ENCODE peak calls at places on chromosomes 3 and 15, in nine cellular contexts. One of them, this sample, is unnamed.

GRCh38 chr15:95377251-95377852 is 953.1 kb upstream of the NR2F2 start:
- DNase-seq in GM23338: no peak
- DNase-seq in CD8-positive, alpha-beta memory T cell: no peak
- DNase-seq in fibroblast of the aortic adventitia: no peak
- DNase-seq in uterus: no peak
- DNase-seq in right lobe of liver: no peak
- DNase-seq in stomach: no peak
- DNase-seq in mucosa of descending colon: no peak
- DNase-seq in lower lobe of right lung: no peak
- DNase-seq in this sample: no peak

GRCh38 chr15:82174471-82174870 is 88.1 kb downstream of the EFL1 start:
- DNase-seq in GM23338: no peak
- DNase-seq in CD8-positive, alpha-beta memory T cell: no peak
- DNase-seq in fibroblast of the aortic adventitia: no peak
- DNase-seq in uterus: no peak
- DNase-seq in right lobe of liver: no peak
- DNase-seq in stomach: no peak
- DNase-seq in mucosa of descending colon: no peak
- DNase-seq in lower lobe of right lung: no peak
- DNase-seq in this sample: no peak

GRCh38 chr3:46946856-46947544 is 29.5 kb downstream of the CCDC12 start:
- DNase-seq in GM23338: no peak
- DNase-seq in CD8-positive, alpha-beta memory T cell: peak
- DNase-seq in fibroblast of the aortic adventitia: no peak
- DNase-seq in uterus: no peak
- DNase-seq in right lobe of liver: no peak
- DNase-seq in stomach: peak
- DNase-seq in mucosa of descending colon: peak
- DNase-seq in lower lobe of right lung: peak
- DNase-seq in this sample: peak

GRCh38 chr3:149473314-149473990 is 1.0 kb upstream of the TM4SF4 start:
- DNase-seq in GM23338: peak
- DNase-seq in CD8-positive, alpha-beta memory T cell: no peak
- DNase-seq in fibroblast of the aortic adventitia: peak
- DNase-seq in uterus: peak
- DNase-seq in right lobe of liver: no peak
- DNase-seq in stomach: peak
- DNase-seq in mucosa of descending colon: no peak
- DNase-seq in lower lobe of right lung: peak
- DNase-seq in this sample: no peak

GRCh38 chr3:37150621-37151020 is 23.8 kb downstream of the LRRFIP2 start:
- DNase-seq in GM23338: no peak
- DNase-seq in CD8-positive, alpha-beta memory T cell: no peak
- DNase-seq in fibroblast of the aortic adventitia: no peak
- DNase-seq in uterus: no peak
- DNase-seq in right lobe of liver: no peak
- DNase-seq in stomach: no peak
- DNase-seq in mucosa of descending colon: no peak
- DNase-seq in lower lobe of right lung: no peak
- DNase-seq in this sample: no peak

GRCh38 chr3:161149529-161149928 is 44.4 kb upstream of the B3GALNT1 start:
- DNase-seq in GM23338: no peak
- DNase-seq in CD8-positive, alpha-beta memory T cell: no peak
- DNase-seq in fibroblast of the aortic adventitia: peak
- DNase-seq in uterus: no peak
- DNase-seq in right lobe of liver: no peak
- DNase-seq in stomach: no peak
- DNase-seq in mucosa of descending colon: no peak
- DNase-seq in lower lobe of right lung: no peak
- DNase-seq in this sample: no peak

GRCh38 chr3:32243519-32243918 is 5.0 kb downstream of the CMTM8 start:
- DNase-seq in GM23338: no peak
- DNase-seq in CD8-positive, alpha-beta memory T cell: no peak
- DNase-seq in fibroblast of the aortic adventitia: no peak
- DNase-seq in uterus: no peak
- DNase-seq in right lobe of liver: no peak
- DNase-seq in stomach: no peak
- DNase-seq in mucosa of descending colon: no peak
- DNase-seq in lower lobe of right lung: no peak
- DNase-seq in this sample: no peak

GRCh38 chr15:28125673-28126651 is 26.8 kb upstream of the OCA2 start:
- DNase-seq in GM23338: peak
- DNase-seq in CD8-positive, alpha-beta memory T cell: no peak
- DNase-seq in fibroblast of the aortic adventitia: peak
- DNase-seq in uterus: no peak
- DNase-seq in right lobe of liver: no peak
- DNase-seq in stomach: no peak
- DNase-seq in mucosa of descending colon: no peak
- DNase-seq in lower lobe of right lung: no peak
- DNase-seq in this sample: peak

GRCh38 chr15:100929641-100930042 is 10.5 kb downstream of the LRRK1 start:
- DNase-seq in GM23338: no peak
- DNase-seq in CD8-positive, alpha-beta memory T cell: no peak
- DNase-seq in fibroblast of the aortic adventitia: no peak
- DNase-seq in uterus: no peak
- DNase-seq in right lobe of liver: no peak
- DNase-seq in stomach: no peak
- DNase-seq in mucosa of descending colon: no peak
- DNase-seq in lower lobe of right lung: no peak
- DNase-seq in this sample: no peak

GRCh38 chr15:100926258-100926657 is 7.1 kb downstream of the LRRK1 start:
- DNase-seq in GM23338: peak
- DNase-seq in CD8-positive, alpha-beta memory T cell: no peak
- DNase-seq in fibroblast of the aortic adventitia: no peak
- DNase-seq in uterus: no peak
- DNase-seq in right lobe of liver: no peak
- DNase-seq in stomach: no peak
- DNase-seq in mucosa of descending colon: no peak
- DNase-seq in lower lobe of right lung: no peak
- DNase-seq in this sample: no peak

GRCh38 chr15:100926971-100927756 is 8.0 kb downstream of the LRRK1 start:
- DNase-seq in GM23338: no peak
- DNase-seq in CD8-positive, alpha-beta memory T cell: no peak
- DNase-seq in fibroblast of the aortic adventitia: no peak
- DNase-seq in uterus: no peak
- DNase-seq in right lobe of liver: no peak
- DNase-seq in stomach: no peak
- DNase-seq in mucosa of descending colon: no peak
- DNase-seq in lower lobe of right lung: no peak
- DNase-seq in this sample: no peak

GRCh38 chr15:100930306-100930848 is 11.2 kb downstream of the LRRK1 start:
- DNase-seq in GM23338: no peak
- DNase-seq in CD8-positive, alpha-beta memory T cell: no peak
- DNase-seq in fibroblast of the aortic adventitia: no peak
- DNase-seq in uterus: no peak
- DNase-seq in right lobe of liver: no peak
- DNase-seq in stomach: no peak
- DNase-seq in mucosa of descending colon: no peak
- DNase-seq in lower lobe of right lung: no peak
- DNase-seq in this sample: no peak

DNA sequence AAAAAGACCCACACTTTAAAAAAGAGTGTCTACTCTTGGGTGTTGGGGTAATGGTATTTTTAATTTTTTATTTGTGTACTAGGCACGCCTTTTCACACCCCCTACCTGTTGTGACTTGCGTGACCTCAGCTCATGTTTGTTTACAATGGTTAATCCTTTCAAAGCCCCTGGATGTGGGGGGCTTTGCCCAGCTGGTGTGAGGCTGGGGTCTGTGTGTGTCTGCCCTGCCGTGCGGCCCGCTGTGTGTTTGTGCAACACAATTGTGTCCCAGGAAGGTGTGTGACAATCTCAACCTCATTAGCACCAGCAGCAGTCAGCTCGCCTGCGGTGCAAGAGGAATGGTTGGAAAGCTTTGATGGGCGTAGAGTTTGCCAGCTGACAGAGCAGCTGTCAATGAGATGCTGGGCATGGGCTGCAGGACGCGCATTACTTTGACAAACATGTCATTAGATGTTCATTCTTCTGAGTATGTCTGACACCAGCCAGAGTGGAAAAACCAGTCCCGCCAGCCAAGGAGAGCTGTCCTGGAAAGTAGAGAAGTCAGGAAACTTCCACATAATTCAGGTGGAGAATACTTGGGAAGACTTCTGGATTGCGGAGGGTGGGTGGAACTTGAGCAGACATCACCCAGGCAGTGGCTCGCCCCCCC is 9.6 kb downstream of the LRRK1 start:
- DNase-seq in GM23338: no peak
- DNase-seq in CD8-positive, alpha-beta memory T cell: no peak
- DNase-seq in fibroblast of the aortic adventitia: no peak
- DNase-seq in uterus: no peak
- DNase-seq in right lobe of liver: no peak
- DNase-seq in stomach: no peak
- DNase-seq in mucosa of descending colon: no peak
- DNase-seq in lower lobe of right lung: no peak
- DNase-seq in this sample: no peak
- H3K4me3 ChIP-seq in GM23338: no peak
- H3K4me3 ChIP-seq in CD8-positive, alpha-beta memory T cell: no peak
- H3K4me3 ChIP-seq in fibroblast of the aortic adventitia: no peak
- H3K4me3 ChIP-seq in uterus: no peak
- H3K4me3 ChIP-seq in right lobe of liver: no peak
- H3K4me3 ChIP-seq in stomach: no peak
- H3K4me3 ChIP-seq in mucosa of descending colon: no peak
- H3K4me3 ChIP-seq in lower lobe of right lung: no peak
- H3K4me3 ChIP-seq in this sample: no peak

DNA sequence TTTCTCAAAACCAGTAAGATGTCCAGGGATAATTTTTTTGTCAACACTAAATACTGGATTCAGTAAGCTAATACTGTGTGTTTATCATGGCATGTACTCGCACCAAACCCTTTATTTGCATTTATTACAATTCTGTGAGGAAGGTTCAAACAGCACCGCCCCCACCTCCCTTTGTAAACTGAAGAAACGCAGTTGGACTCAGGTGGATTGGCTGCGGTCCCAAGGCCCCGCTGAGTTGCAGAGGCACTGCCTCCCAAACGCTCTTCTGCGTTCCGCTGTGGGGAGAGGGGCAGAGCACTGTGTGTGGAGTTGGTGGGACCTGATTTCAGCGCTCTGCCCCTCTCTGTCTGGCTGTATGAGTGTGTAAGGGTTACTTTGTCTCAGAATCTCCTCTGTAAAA is 1.2 kb downstream of the RCCD1 start:
- DNase-seq in GM23338: peak
- DNase-seq in CD8-positive, alpha-beta memory T cell: no peak
- DNase-seq in fibroblast of the aortic adventitia: no peak
- DNase-seq in uterus: no peak
- DNase-seq in right lobe of liver: no peak
- DNase-seq in stomach: peak
- DNase-seq in mucosa of descending colon: peak
- DNase-seq in lower lobe of right lung: no peak
- DNase-seq in this sample: no peak
- H3K4me3 ChIP-seq in GM23338: peak
- H3K4me3 ChIP-seq in CD8-positive, alpha-beta memory T cell: no peak
- H3K4me3 ChIP-seq in fibroblast of the aortic adventitia: no peak
- H3K4me3 ChIP-seq in uterus: peak
- H3K4me3 ChIP-seq in right lobe of liver: no peak
- H3K4me3 ChIP-seq in stomach: peak
- H3K4me3 ChIP-seq in mucosa of descending colon: no peak
- H3K4me3 ChIP-seq in lower lobe of right lung: no peak
- H3K4me3 ChIP-seq in this sample: peak

GRCh38 chr3:51982838-51983577 is at the start of gene ACY1:
- DNase-seq in GM23338: peak
- DNase-seq in CD8-positive, alpha-beta memory T cell: peak
- DNase-seq in fibroblast of the aortic adventitia: peak
- DNase-seq in uterus: peak
- DNase-seq in right lobe of liver: peak
- DNase-seq in stomach: peak
- DNase-seq in mucosa of descending colon: peak
- DNase-seq in lower lobe of right lung: peak
- DNase-seq in this sample: no peak

GRCh38 chr3:51983578-51984268 is 388 bp downstream of the ACY1 start:
- DNase-seq in GM23338: no peak
- DNase-seq in CD8-positive, alpha-beta memory T cell: no peak
- DNase-seq in fibroblast of the aortic adventitia: no peak
- DNase-seq in uterus: no peak
- DNase-seq in right lobe of liver: no peak
- DNase-seq in stomach: no peak
- DNase-seq in mucosa of descending colon: no peak
- DNase-seq in lower lobe of right lung: no peak
- DNase-seq in this sample: no peak

GRCh38 chr3:51982352-51982837 is 940 bp upstream of the ACY1 start:
- DNase-seq in GM23338: peak
- DNase-seq in CD8-positive, alpha-beta memory T cell: no peak
- DNase-seq in fibroblast of the aortic adventitia: no peak
- DNase-seq in uterus: no peak
- DNase-seq in right lobe of liver: peak
- DNase-seq in stomach: peak
- DNase-seq in mucosa of descending colon: peak
- DNase-seq in lower lobe of right lung: no peak
- DNase-seq in this sample: no peak

GRCh38 chr3:51985063-51985462 is 1.7 kb downstream of the ACY1 start:
- DNase-seq in GM23338: no peak
- DNase-seq in CD8-positive, alpha-beta memory T cell: no peak
- DNase-seq in fibroblast of the aortic adventitia: no peak
- DNase-seq in uterus: no peak
- DNase-seq in right lobe of liver: no peak
- DNase-seq in stomach: no peak
- DNase-seq in mucosa of descending colon: no peak
- DNase-seq in lower lobe of right lung: no peak
- DNase-seq in this sample: no peak

DNA sequence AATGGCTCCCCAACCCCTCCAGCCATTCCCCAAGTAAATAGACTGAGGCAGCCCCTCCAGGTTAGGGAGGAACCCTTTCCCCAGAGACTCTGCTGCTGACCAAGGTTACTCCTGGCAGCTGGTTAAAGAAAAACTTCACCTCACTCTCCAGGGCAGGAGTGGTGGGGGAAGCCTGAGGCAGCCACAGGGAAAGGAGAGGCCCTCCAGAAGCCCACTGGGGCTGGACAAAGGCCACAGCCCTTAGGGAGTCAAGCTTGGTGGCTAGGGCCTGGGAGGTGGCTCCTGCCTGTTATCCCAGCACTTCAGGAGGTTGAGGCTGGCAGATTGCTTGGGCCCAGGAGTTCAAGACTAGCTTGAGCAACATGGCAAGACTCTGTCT is 923 bp downstream of the ACY1 start:
- DNase-seq in GM23338: no peak
- DNase-seq in CD8-positive, alpha-beta memory T cell: no peak
- DNase-seq in fibroblast of the aortic adventitia: no peak
- DNase-seq in uterus: no peak
- DNase-seq in right lobe of liver: no peak
- DNase-seq in stomach: no peak
- DNase-seq in mucosa of descending colon: no peak
- DNase-seq in lower lobe of right lung: no peak
- DNase-seq in this sample: no peak
- H3K4me3 ChIP-seq in GM23338: peak
- H3K4me3 ChIP-seq in CD8-positive, alpha-beta memory T cell: peak
- H3K4me3 ChIP-seq in fibroblast of the aortic adventitia: peak
- H3K4me3 ChIP-seq in uterus: no peak
- H3K4me3 ChIP-seq in right lobe of liver: peak
- H3K4me3 ChIP-seq in stomach: peak
- H3K4me3 ChIP-seq in mucosa of descending colon: no peak
- H3K4me3 ChIP-seq in lower lobe of right lung: no peak
- H3K4me3 ChIP-seq in this sample: no peak

DNA sequence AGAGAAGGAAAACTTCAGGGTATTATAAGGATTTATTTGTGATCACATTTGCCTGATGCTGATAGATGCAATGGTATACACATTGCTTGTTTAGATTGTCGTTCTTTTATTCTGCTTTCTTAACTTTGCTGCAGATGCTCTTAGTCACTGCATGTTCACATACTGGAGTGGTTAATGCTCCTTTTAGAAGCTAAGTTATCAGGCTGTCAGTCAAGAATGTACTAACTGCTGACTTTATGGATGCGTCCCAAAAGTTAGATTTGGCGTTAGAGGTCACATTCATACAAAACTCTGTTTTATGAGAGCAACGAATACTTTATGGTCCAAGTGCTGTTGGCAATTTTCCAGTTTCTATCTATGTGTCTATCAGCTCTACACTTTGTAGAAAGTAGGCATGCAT is 160.7 kb downstream of the BBX start:
- DNase-seq in GM23338: no peak
- DNase-seq in CD8-positive, alpha-beta memory T cell: no peak
- DNase-seq in fibroblast of the aortic adventitia: peak
- DNase-seq in uterus: no peak
- DNase-seq in right lobe of liver: no peak
- DNase-seq in stomach: no peak
- DNase-seq in mucosa of descending colon: no peak
- DNase-seq in lower lobe of right lung: no peak
- DNase-seq in this sample: no peak
- H3K4me3 ChIP-seq in GM23338: no peak
- H3K4me3 ChIP-seq in CD8-positive, alpha-beta memory T cell: no peak
- H3K4me3 ChIP-seq in fibroblast of the aortic adventitia: no peak
- H3K4me3 ChIP-seq in uterus: no peak
- H3K4me3 ChIP-seq in right lobe of liver: no peak
- H3K4me3 ChIP-seq in stomach: no peak
- H3K4me3 ChIP-seq in mucosa of descending colon: no peak
- H3K4me3 ChIP-seq in lower lobe of right lung: no peak
- H3K4me3 ChIP-seq in this sample: no peak

This sample was measured in Jurkat, Clone E6-1.